ENCODE peak calls at places on chromosomes 12 and 14, in four cellular contexts. One of them, this sample, is unnamed. For H3K4me1 and H3K36me3, the result is how much of the 10 kb centered on the place peaks cover.

GRCh38 chr14:93231129-93231979 is 24.3 kb downstream of the UBR7 start:
- DNase-seq in mesendoderm: no peak
- DNase-seq in BE2C: peak
- DNase-seq in Panc1: no peak
- DNase-seq in this sample: no peak

GRCh38 chr12:49810159-49810459 is 18.1 kb downstream of the NCKAP5L start:
- DNase-seq in mesendoderm: no peak
- DNase-seq in BE2C: no peak
- DNase-seq in Panc1: no peak
- DNase-seq in this sample: no peak

GRCh38 chr12:94560416-94561221 is 89.7 kb downstream of the TMCC3 start:
- DNase-seq in mesendoderm: peak
- DNase-seq in BE2C: no peak
- DNase-seq in Panc1: no peak
- DNase-seq in this sample: no peak

GRCh38 chr14:24196071-24197061 is 1.1 kb upstream of the TM9SF1 start:
- DNase-seq in mesendoderm: peak
- DNase-seq in BE2C: no peak
- DNase-seq in Panc1: no peak
- DNase-seq in this sample: no peak

GRCh38 chr12:46292754-46293402 is 24.0 kb upstream of the SLC38A1 start:
- DNase-seq in mesendoderm: no peak
- DNase-seq in BE2C: no peak
- DNase-seq in Panc1: no peak
- DNase-seq in this sample: no peak

GRCh38 chr12:29831173-29831572 is 47.4 kb upstream of the TMTC1 start:
- DNase-seq in mesendoderm: peak
- DNase-seq in BE2C: no peak
- DNase-seq in Panc1: no peak
- DNase-seq in this sample: no peak

GRCh38 chr12:109727039-109727723 is 13.6 kb downstream of the FAM222A start:
- DNase-seq in mesendoderm: no peak
- DNase-seq in BE2C: peak
- DNase-seq in Panc1: no peak
- DNase-seq in this sample: peak

GRCh38 chr12:6987956-6988573 is 17.4 kb downstream of the EMG1 start:
- DNase-seq in mesendoderm: no peak
- DNase-seq in BE2C: no peak
- DNase-seq in Panc1: no peak
- DNase-seq in this sample: peak

GRCh38 chr14:105475916-105476845 is 1.6 kb downstream of the CRIP2 start:
- DNase-seq in mesendoderm: peak
- DNase-seq in BE2C: peak
- DNase-seq in Panc1: no peak
- DNase-seq in this sample: peak

GRCh38 chr12:76948895-76949294 is 70.1 kb upstream of the CSRP2 start:
- DNase-seq in mesendoderm: no peak
- DNase-seq in BE2C: no peak
- DNase-seq in Panc1: no peak
- DNase-seq in this sample: no peak

GRCh38 chr12:39122562-39123204 is 217.3 kb upstream of the CPNE8 start:
- DNase-seq in mesendoderm: peak
- DNase-seq in BE2C: no peak
- DNase-seq in Panc1: no peak
- DNase-seq in this sample: no peak

GRCh38 chr14:100472094-100472455 is 115.1 kb downstream of the BEGAIN start:
- DNase-seq in mesendoderm: no peak
- DNase-seq in BE2C: no peak
- DNase-seq in Panc1: no peak
- DNase-seq in this sample: no peak

GRCh38 chr14:71776463-71777359 is 155.5 kb upstream of the RGS6 start:
- DNase-seq in mesendoderm: peak
- DNase-seq in BE2C: no peak
- DNase-seq in Panc1: no peak
- DNase-seq in this sample: no peak

GRCh38 chr12:5230151-5230550 is 186.5 kb downstream of the KCNA5 start:
- DNase-seq in mesendoderm: no peak
- DNase-seq in BE2C: no peak
- DNase-seq in Panc1: no peak
- DNase-seq in this sample: no peak

GRCh38 chr14:94458558-94459200 is 6.1 kb upstream of the SERPINA11 start:
- DNase-seq in mesendoderm: no peak
- DNase-seq in BE2C: no peak
- DNase-seq in Panc1: no peak
- DNase-seq in this sample: no peak

GRCh38 chr14:37559386-37559785 is 35.7 kb downstream of the FOXA1 start:
- DNase-seq in mesendoderm: peak
- DNase-seq in BE2C: no peak
- DNase-seq in Panc1: no peak
- DNase-seq in this sample: no peak

GRCh38 chr14:96508900-96509299 is 6.7 kb downstream of the PAPOLA start:
- DNase-seq in mesendoderm: no peak
- DNase-seq in BE2C: no peak
- DNase-seq in Panc1: no peak
- DNase-seq in this sample: no peak

GRCh38 chr12:51323317-51323960 is 535 bp downstream of the BIN2 start:
- DNase-seq in mesendoderm: no peak
- DNase-seq in BE2C: no peak
- DNase-seq in Panc1: no peak
- DNase-seq in this sample: no peak

DNA sequence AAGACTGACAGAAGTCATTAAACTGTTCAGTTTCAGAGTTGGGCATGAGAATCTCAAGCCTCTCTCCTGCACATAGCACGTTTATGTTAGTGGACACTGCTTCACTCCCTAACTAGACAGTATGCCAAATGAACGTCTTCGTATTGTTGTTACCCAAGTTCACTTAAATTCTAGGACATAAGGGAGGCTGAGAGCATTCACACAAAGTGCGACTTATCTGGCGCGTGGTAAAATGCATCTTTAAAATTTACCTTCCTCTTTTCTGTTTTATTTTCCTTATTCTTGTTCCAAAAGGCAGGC is 166.3 kb downstream of the AKAP6 start:
- DNase-seq in mesendoderm: no peak
- DNase-seq in BE2C: no peak
- DNase-seq in Panc1: no peak
- DNase-seq in this sample: no peak
- H3K4me3 ChIP-seq in mesendoderm: no peak
- H3K4me3 ChIP-seq in BE2C: no peak
- H3K4me3 ChIP-seq in Panc1: no peak
- H3K4me3 ChIP-seq in this sample: no peak

GRCh38 chr12:22541496-22541895 is 2.8 kb downstream of the C2CD5 start:
- DNase-seq in mesendoderm: no peak
- DNase-seq in BE2C: no peak
- DNase-seq in Panc1: no peak
- DNase-seq in this sample: no peak

GRCh38 chr12:22537000-22537544 is 7.3 kb downstream of the C2CD5 start:
- DNase-seq in mesendoderm: no peak
- DNase-seq in BE2C: no peak
- DNase-seq in Panc1: no peak
- DNase-seq in this sample: no peak

GRCh38 chr12:22535478-22535877 is 8.9 kb downstream of the C2CD5 start:
- DNase-seq in mesendoderm: no peak
- DNase-seq in BE2C: no peak
- DNase-seq in Panc1: no peak
- DNase-seq in this sample: no peak

GRCh38 chr12:22539055-22539454 is 5.3 kb downstream of the C2CD5 start:
- DNase-seq in mesendoderm: no peak
- DNase-seq in BE2C: no peak
- DNase-seq in Panc1: no peak
- DNase-seq in this sample: no peak

DNA sequence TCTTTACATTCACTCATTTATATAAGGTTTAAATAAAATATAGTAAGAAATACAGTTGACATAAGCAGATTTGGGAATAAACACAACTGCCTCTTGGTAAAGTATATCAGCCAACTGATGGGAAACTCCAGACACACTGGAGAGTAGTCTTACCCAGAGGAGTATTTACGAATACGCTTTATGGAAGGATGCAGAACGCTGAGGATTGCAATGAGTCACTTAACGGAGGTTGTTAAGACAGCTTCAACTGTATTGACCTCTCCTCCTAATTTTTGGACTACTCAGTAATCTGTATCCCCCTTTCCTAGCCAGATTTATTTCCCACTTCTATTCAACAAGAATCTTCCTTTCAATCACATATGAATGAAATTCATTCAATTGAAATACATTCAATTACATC is 6.0 kb downstream of the C2CD5 start:
- DNase-seq in mesendoderm: no peak
- DNase-seq in BE2C: no peak
- DNase-seq in Panc1: no peak
- DNase-seq in this sample: no peak
- H3K4me1 ChIP-seq in mesendoderm: under half
- H3K4me1 ChIP-seq in BE2C: under half
- H3K4me1 ChIP-seq in Panc1: under half
- H3K4me1 ChIP-seq in this sample: under half

GRCh38 chr12:22969521-22969920 is 344.6 kb downstream of the ETNK1 start:
- DNase-seq in mesendoderm: no peak
- DNase-seq in BE2C: no peak
- DNase-seq in Panc1: no peak
- DNase-seq in this sample: no peak

GRCh38 chr12:22974865-22975264 is 349.9 kb downstream of the ETNK1 start:
- DNase-seq in mesendoderm: peak
- DNase-seq in BE2C: no peak
- DNase-seq in Panc1: no peak
- DNase-seq in this sample: no peak

GRCh38 chr12:22971771-22972191 is 346.8 kb downstream of the ETNK1 start:
- DNase-seq in mesendoderm: no peak
- DNase-seq in BE2C: no peak
- DNase-seq in Panc1: no peak
- DNase-seq in this sample: no peak

GRCh38 chr12:22971247-22971646 is 346.3 kb downstream of the ETNK1 start:
- DNase-seq in mesendoderm: no peak
- DNase-seq in BE2C: no peak
- DNase-seq in Panc1: no peak
- DNase-seq in this sample: no peak
- H3K36me3 ChIP-seq in mesendoderm: under half
- H3K36me3 ChIP-seq in BE2C: under half
- H3K36me3 ChIP-seq in Panc1: under half
- H3K36me3 ChIP-seq in this sample: under half

DNA sequence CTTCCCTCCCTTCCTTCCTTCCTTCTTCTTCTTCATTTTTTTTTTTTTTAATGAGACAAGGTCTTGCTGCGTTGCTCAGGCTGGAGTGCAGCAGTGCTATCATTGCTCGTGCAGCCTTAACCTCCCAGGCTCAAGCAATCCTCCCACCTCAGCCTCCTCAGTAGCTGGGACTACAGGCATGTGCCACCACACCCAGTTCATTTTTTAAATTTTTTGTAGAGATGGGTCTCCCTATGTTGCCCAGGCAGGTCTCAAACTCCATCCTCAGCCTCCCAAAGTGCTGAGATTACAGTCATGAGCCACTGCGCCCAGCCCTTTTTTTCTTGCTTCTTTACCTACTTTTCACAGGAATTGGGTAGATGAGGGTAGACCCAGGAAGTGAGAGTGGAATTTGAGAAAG is 1.6 kb downstream of the OR10AD1 start:
- DNase-seq in mesendoderm: no peak
- DNase-seq in BE2C: no peak
- DNase-seq in Panc1: no peak
- DNase-seq in this sample: no peak
- H3K4me3 ChIP-seq in mesendoderm: no peak
- H3K4me3 ChIP-seq in BE2C: no peak
- H3K4me3 ChIP-seq in Panc1: no peak
- H3K4me3 ChIP-seq in this sample: no peak

GRCh38 chr14:35353409-35354172 is 51.0 kb downstream of the NFKBIA start:
- DNase-seq in mesendoderm: no peak
- DNase-seq in BE2C: no peak
- DNase-seq in Panc1: no peak
- DNase-seq in this sample: peak

GRCh38 chr14:35349966-35350365 is 54.6 kb downstream of the NFKBIA start:
- DNase-seq in mesendoderm: peak
- DNase-seq in BE2C: no peak
- DNase-seq in Panc1: no peak
- DNase-seq in this sample: peak

GRCh38 chr14:35351897-35352273 is 52.7 kb downstream of the NFKBIA start:
- DNase-seq in mesendoderm: peak
- DNase-seq in BE2C: no peak
- DNase-seq in Panc1: no peak
- DNase-seq in this sample: peak

GRCh38 chr14:35351497-35351896 is 53.1 kb downstream of the NFKBIA start:
- DNase-seq in mesendoderm: no peak
- DNase-seq in BE2C: no peak
- DNase-seq in Panc1: no peak
- DNase-seq in this sample: no peak

GRCh38 chr14:35352274-35353233 is 52.0 kb downstream of the NFKBIA start:
- DNase-seq in mesendoderm: peak
- DNase-seq in BE2C: no peak
- DNase-seq in Panc1: no peak
- DNase-seq in this sample: peak
- H3K4me1 ChIP-seq in mesendoderm: under half
- H3K4me1 ChIP-seq in BE2C: under half
- H3K4me1 ChIP-seq in Panc1: under half
- H3K4me1 ChIP-seq in this sample: under half

GRCh38 chr14:63949696-63950095 is 96.9 kb downstream of the SYNE2 start:
- DNase-seq in mesendoderm: no peak
- DNase-seq in BE2C: no peak
- DNase-seq in Panc1: no peak
- DNase-seq in this sample: no peak
- H3K36me3 ChIP-seq in mesendoderm: under half
- H3K36me3 ChIP-seq in BE2C: under half
- H3K36me3 ChIP-seq in Panc1: under half
- H3K36me3 ChIP-seq in this sample: under half

GRCh38 chr12:12890492-12890814 is 909 bp upstream of the GPRC5A start:
- DNase-seq in mesendoderm: no peak
- DNase-seq in BE2C: no peak
- DNase-seq in Panc1: no peak
- DNase-seq in this sample: no peak
- H3K4me3 ChIP-seq in mesendoderm: no peak
- H3K4me3 ChIP-seq in BE2C: peak
- H3K4me3 ChIP-seq in Panc1: peak
- H3K4me3 ChIP-seq in this sample: peak

GRCh38 chr14:30191639-30192279 is 264.1 kb upstream of the PRKD1 start:
- DNase-seq in mesendoderm: no peak
- DNase-seq in BE2C: no peak
- DNase-seq in Panc1: no peak
- DNase-seq in this sample: no peak

GRCh38 chr14:30194769-30195168 is 267.1 kb upstream of the PRKD1 start:
- DNase-seq in mesendoderm: no peak
- DNase-seq in BE2C: no peak
- DNase-seq in Panc1: no peak
- DNase-seq in this sample: no peak

GRCh38 chr14:30193056-30193455 is 265.4 kb upstream of the PRKD1 start:
- DNase-seq in mesendoderm: no peak
- DNase-seq in BE2C: no peak
- DNase-seq in Panc1: no peak
- DNase-seq in this sample: no peak

GRCh38 chr14:30195946-30196345 is 268.3 kb upstream of the PRKD1 start:
- DNase-seq in mesendoderm: no peak
- DNase-seq in BE2C: no peak
- DNase-seq in Panc1: no peak
- DNase-seq in this sample: no peak

GRCh38 chr14:30193791-30194407 is 266.3 kb upstream of the PRKD1 start:
- DNase-seq in mesendoderm: no peak
- DNase-seq in BE2C: no peak
- DNase-seq in Panc1: no peak
- DNase-seq in this sample: no peak
- H3K4me1 ChIP-seq in mesendoderm: under half
- H3K4me1 ChIP-seq in BE2C: under half
- H3K4me1 ChIP-seq in Panc1: under half
- H3K4me1 ChIP-seq in this sample: under half

This sample was measured in lower lobe of right lung.